ENCODE peak calls at places on chromosomes 16 and 17, in four cellular contexts. One of them, this sample, is unnamed.

GRCh38 chr17:65966311-65966710 is 225.6 kb downstream of the CEP112 start:
- DNase-seq in thoracic aorta: no peak
- DNase-seq in CD8-positive, alpha-beta T cell: no peak
- DNase-seq in astrocyte of the cerebellum: peak; percentile 3
- DNase-seq in this sample: no peak

GRCh38 chr16:80200079-80200478 is 340.7 kb upstream of the DYNLRB2 start:
- DNase-seq in thoracic aorta: no peak
- DNase-seq in CD8-positive, alpha-beta T cell: no peak
- DNase-seq in astrocyte of the cerebellum: no peak
- DNase-seq in this sample: no peak

GRCh38 chr17:79792984-79793923 is 3.6 kb downstream of the CBX8 start:
- DNase-seq in thoracic aorta: no peak
- DNase-seq in CD8-positive, alpha-beta T cell: no peak
- DNase-seq in astrocyte of the cerebellum: no peak
- DNase-seq in this sample: peak; percentile 56

GRCh38 chr17:10725262-10725661 is 4.6 kb downstream of the TMEM220 start:
- DNase-seq in thoracic aorta: no peak
- DNase-seq in CD8-positive, alpha-beta T cell: no peak
- DNase-seq in astrocyte of the cerebellum: no peak
- DNase-seq in this sample: no peak

GRCh38 chr16:14409563-14409962 is 220.5 kb downstream of the PARN start:
- DNase-seq in thoracic aorta: peak; percentile 51
- DNase-seq in CD8-positive, alpha-beta T cell: no peak
- DNase-seq in astrocyte of the cerebellum: peak; percentile 53
- DNase-seq in this sample: no peak

GRCh38 chr17:59426031-59426430 is 94.6 kb downstream of the YPEL2 start:
- DNase-seq in thoracic aorta: no peak
- DNase-seq in CD8-positive, alpha-beta T cell: no peak
- DNase-seq in astrocyte of the cerebellum: no peak
- DNase-seq in this sample: no peak

GRCh38 chr16:90043526-90043925 is 24.3 kb upstream of the DBNDD1 start:
- DNase-seq in thoracic aorta: no peak
- DNase-seq in CD8-positive, alpha-beta T cell: no peak
- DNase-seq in astrocyte of the cerebellum: no peak
- DNase-seq in this sample: no peak

GRCh38 chr16:70738083-70738977 is 52.5 kb upstream of the MTSS2 start:
- DNase-seq in thoracic aorta: no peak
- DNase-seq in CD8-positive, alpha-beta T cell: no peak
- DNase-seq in astrocyte of the cerebellum: no peak
- DNase-seq in this sample: peak; percentile 55

GRCh38 chr16:86457621-86458456 is 52.5 kb upstream of the FOXF1 start:
- DNase-seq in thoracic aorta: peak; percentile 4
- DNase-seq in CD8-positive, alpha-beta T cell: no peak
- DNase-seq in astrocyte of the cerebellum: no peak
- DNase-seq in this sample: no peak

GRCh38 chr16:30535777-30536190 is 1.1 kb upstream of the ZNF747 start:
- DNase-seq in thoracic aorta: no peak
- DNase-seq in CD8-positive, alpha-beta T cell: peak; percentile 39
- DNase-seq in astrocyte of the cerebellum: no peak
- DNase-seq in this sample: peak; percentile 59

GRCh38 chr16:1192384-1193073 is 32.5 kb downstream of the TPSG1 start:
- DNase-seq in thoracic aorta: no peak
- DNase-seq in CD8-positive, alpha-beta T cell: no peak
- DNase-seq in astrocyte of the cerebellum: no peak
- DNase-seq in this sample: no peak

GRCh38 chr16:21598676-21599157 is 660 bp upstream of the METTL9 start:
- DNase-seq in thoracic aorta: no peak
- DNase-seq in CD8-positive, alpha-beta T cell: no peak
- DNase-seq in astrocyte of the cerebellum: no peak
- DNase-seq in this sample: no peak

GRCh38 chr16:23382279-23382678 is 70.7 kb downstream of the COG7 start:
- DNase-seq in thoracic aorta: no peak
- DNase-seq in CD8-positive, alpha-beta T cell: no peak
- DNase-seq in astrocyte of the cerebellum: no peak
- DNase-seq in this sample: no peak

DNA sequence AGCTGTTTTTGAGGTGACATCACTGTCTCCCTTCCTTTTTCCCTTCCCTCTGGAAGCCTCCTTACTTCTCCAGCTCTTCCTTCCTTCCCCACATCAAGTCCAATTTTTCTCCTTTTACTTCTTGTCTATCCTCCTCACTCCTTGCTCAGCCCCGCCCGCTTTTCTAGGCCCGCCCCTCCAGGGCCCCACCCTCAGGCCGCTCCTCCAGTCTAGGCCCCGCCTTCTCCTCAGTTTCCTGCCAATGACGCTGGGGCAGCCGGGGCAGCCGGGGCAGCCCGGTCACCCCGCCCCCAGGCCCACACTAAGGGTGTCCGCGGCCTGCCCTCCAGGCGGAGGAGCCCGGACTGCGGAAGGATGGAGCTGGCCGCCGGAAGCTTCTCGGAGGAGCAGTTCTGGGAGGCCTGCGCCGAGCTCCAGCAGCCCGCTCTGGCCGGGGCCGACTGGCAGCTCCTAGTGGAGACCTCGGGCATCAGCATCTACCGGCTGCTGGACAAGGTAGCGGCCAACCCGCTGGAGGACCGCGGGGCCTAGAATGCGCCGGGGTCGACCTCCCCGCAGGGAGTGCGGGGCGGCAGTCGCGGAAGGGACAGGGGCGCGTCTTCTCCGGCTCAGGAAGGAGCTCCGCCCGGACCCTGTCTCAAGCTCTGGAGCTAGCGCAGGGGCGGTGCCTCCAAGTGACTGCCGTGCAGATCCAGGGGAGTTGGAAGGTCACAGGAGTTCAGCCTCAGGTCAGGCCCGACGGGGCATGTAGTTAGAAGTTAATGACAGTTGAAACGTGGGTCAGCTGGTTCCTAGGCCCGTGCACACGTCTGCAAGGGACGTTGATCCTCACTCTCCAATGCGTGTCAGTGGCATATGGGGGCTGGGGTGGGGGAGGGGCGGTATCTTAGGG is at the start of gene PCTP:
- DNase-seq in thoracic aorta: peak; percentile 87
- DNase-seq in CD8-positive, alpha-beta T cell: peak; percentile 69
- DNase-seq in astrocyte of the cerebellum: peak; percentile 45
- DNase-seq in this sample: peak; percentile 94
- TF ChIP-seq CTCF in thoracic aorta: peak; percentile 50
- TF ChIP-seq CTCF in CD8-positive, alpha-beta T cell: no peak
- TF ChIP-seq CTCF in astrocyte of the cerebellum: peak; percentile 63
- TF ChIP-seq CTCF in this sample: peak; percentile 43

GRCh38 chr16:4409081-4409932 is 7.1 kb downstream of the CORO7 start:
- DNase-seq in thoracic aorta: no peak
- DNase-seq in CD8-positive, alpha-beta T cell: no peak
- DNase-seq in astrocyte of the cerebellum: no peak
- DNase-seq in this sample: no peak
- TF ChIP-seq CTCF in thoracic aorta: no peak
- TF ChIP-seq CTCF in CD8-positive, alpha-beta T cell: no peak
- TF ChIP-seq CTCF in astrocyte of the cerebellum: peak; percentile 23
- TF ChIP-seq CTCF in this sample: no peak

DNA sequence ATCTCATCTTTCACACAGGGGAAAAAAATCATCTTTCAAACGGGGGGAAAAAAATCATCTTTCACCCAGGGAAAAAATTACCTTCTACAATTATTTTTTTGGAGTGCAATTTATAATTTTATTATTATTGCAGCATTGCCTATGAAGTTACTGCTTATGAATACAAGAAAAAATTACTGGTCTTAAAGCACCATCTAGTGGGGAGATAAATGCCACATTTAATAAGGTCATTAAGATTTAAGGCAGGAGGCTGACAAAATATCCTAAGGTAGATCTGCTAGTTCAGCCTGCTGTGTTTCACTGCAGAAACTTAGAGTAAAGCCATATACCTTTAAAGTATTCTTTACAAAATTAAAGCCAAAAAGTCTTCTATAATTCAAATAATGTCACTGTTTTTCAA is 13.7 kb downstream of the SHCBP1 start:
- DNase-seq in thoracic aorta: no peak
- DNase-seq in CD8-positive, alpha-beta T cell: no peak
- DNase-seq in astrocyte of the cerebellum: peak; percentile 71
- DNase-seq in this sample: no peak
- TF ChIP-seq CTCF in thoracic aorta: peak; percentile 17
- TF ChIP-seq CTCF in CD8-positive, alpha-beta T cell: peak; percentile 51
- TF ChIP-seq CTCF in astrocyte of the cerebellum: peak; percentile 32
- TF ChIP-seq CTCF in this sample: no peak

DNA sequence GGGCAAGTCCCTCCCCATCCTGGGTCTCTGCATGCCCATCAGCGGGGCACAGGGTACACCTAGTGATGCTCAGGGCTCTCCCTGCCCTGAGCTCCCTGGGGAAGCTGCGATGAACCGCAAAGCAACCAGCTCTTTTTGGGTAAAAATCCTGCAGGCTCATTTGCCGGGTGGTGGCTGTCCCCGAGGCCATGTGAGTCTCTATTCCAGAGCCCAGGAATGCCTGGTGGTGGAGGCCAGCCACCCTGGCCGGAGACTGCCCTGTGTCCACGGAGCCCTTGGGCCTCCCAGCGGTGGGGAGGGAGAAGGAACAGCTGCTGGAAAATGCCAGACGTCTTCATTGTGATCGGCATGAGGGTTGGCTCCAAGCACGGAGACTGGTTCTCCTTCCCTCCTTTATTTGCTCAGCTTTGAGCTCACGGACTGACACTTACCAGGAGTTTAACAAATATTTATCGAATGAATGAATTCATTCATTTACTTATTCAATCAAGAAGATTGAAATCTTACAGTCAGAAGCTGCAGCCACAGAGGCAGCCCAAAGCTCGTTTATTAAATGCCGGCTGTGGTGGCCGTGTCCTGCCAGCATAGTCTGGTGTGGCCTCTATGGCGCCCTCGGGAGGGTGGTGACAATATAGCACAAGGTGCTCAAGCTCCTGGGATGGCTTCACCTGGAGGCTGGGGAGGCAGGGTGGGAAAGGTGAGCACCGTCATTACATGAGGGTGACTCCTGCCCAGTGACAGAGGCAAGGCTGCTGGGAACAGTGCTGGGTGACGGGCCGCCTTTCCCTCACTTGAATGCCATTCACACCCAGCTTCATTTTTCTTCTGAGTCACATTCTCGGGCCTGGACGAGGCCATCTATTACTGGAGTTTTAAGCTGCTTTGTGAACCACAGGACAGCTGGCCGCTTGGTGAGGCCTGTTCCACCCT is 31.1 kb upstream of the JPH3 start:
- DNase-seq in thoracic aorta: peak; percentile 28
- DNase-seq in CD8-positive, alpha-beta T cell: no peak
- DNase-seq in astrocyte of the cerebellum: no peak
- DNase-seq in this sample: peak; percentile 46
- TF ChIP-seq CTCF in thoracic aorta: peak; percentile 74
- TF ChIP-seq CTCF in CD8-positive, alpha-beta T cell: no peak
- TF ChIP-seq CTCF in astrocyte of the cerebellum: peak; percentile 58
- TF ChIP-seq CTCF in this sample: no peak

GRCh38 chr16:67447508-67448076 is 16.7 kb downstream of the HSD11B2 start:
- DNase-seq in thoracic aorta: no peak
- DNase-seq in CD8-positive, alpha-beta T cell: peak; percentile 18
- DNase-seq in astrocyte of the cerebellum: no peak
- DNase-seq in this sample: no peak
- TF ChIP-seq CTCF in thoracic aorta: no peak
- TF ChIP-seq CTCF in CD8-positive, alpha-beta T cell: no peak
- TF ChIP-seq CTCF in astrocyte of the cerebellum: peak; percentile 45
- TF ChIP-seq CTCF in this sample: no peak

GRCh38 chr17:32240745-32241144 is 24.9 kb upstream of the RHBDL3 start:
- DNase-seq in thoracic aorta: no peak
- DNase-seq in CD8-positive, alpha-beta T cell: no peak
- DNase-seq in astrocyte of the cerebellum: peak; percentile 4
- DNase-seq in this sample: no peak
- TF ChIP-seq CTCF in thoracic aorta: no peak
- TF ChIP-seq CTCF in CD8-positive, alpha-beta T cell: no peak
- TF ChIP-seq CTCF in astrocyte of the cerebellum: no peak
- TF ChIP-seq CTCF in this sample: no peak

DNA sequence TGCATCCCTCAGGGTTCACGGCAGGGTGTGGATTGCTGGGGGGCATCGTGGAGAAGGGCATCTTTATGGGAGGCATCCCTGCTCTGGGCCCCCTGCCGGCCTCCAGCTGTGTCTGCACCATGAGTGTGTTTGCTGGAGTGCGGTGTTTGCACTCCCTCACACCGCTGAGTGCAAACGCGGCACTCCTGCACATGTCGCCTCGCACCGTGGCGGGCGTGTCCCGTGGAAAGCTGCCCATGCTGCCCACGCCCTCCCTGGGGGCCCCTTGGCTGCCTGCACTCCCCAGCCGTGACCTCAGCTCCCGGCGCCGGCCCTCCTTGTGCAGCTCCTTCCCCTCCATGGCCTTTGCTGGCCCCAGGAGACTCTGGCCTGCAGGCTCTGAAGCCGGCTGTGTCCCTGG is 74.6 kb upstream of the ZNF750 start:
- DNase-seq in thoracic aorta: no peak
- DNase-seq in CD8-positive, alpha-beta T cell: no peak
- DNase-seq in astrocyte of the cerebellum: no peak
- DNase-seq in this sample: no peak
- TF ChIP-seq CTCF in thoracic aorta: no peak
- TF ChIP-seq CTCF in CD8-positive, alpha-beta T cell: no peak
- TF ChIP-seq CTCF in astrocyte of the cerebellum: no peak
- TF ChIP-seq CTCF in this sample: no peak